ENCODE peak calls at places on chromosomes 12 and 14, in four cellular contexts. A is breast epithelium, R is HepG2, J is hepatocyte. F is an unnamed sample.

GRCh38 chr12:3352230-3352629 is 138.8 kb upstream of the PRMT8 start:
- DNase-seq in R (no peak), A (no peak), J (no peak), F (no peak)

GRCh38 chr14:55349565-55349964 is 62.1 kb downstream of the ATG14 start:
- DNase-seq in J (no peak), A (no peak), R (no peak), F (peak; percentile 64)

GRCh38 chr14:68392393-68393085 is 400.3 kb downstream of the ZFP36L1 start:
- DNase-seq in R (peak; percentile 13), J (peak; percentile 79), A (peak; percentile 52), F (peak; percentile 45)

GRCh38 chr12:85872497-85873091 is 1.5 kb upstream of the NTS start:
- DNase-seq in A (no peak), R (peak; percentile 47), J (peak; percentile 74), F (no peak)

GRCh38 chr12:70557583-70558263 is 79.5 kb downstream of the PTPRB start:
- DNase-seq in J (no peak), A (no peak), R (peak; percentile 52), F (no peak)

GRCh38 chr12:51323317-51323960 is 535 bp downstream of the BIN2 start:
- DNase-seq in J (no peak), A (no peak), R (no peak), F (no peak)

GRCh38 chr12:47889040-47889439 is 15.8 kb downstream of the VDR start:
- DNase-seq in A (no peak), R (no peak), J (no peak), F (peak; percentile 15)

GRCh38 chr12:27015730-27016076 is 1.5 kb upstream of the TM7SF3 start:
- DNase-seq in J (peak; percentile 21), R (no peak), A (no peak), F (no peak)

GRCh38 chr12:132918680-132919079 is 31.3 kb upstream of the CHFR start:
- DNase-seq in J (no peak), A (no peak), R (no peak), F (no peak)

GRCh38 chr14:102530828-102531478 is 21.4 kb upstream of the ANKRD9 start:
- DNase-seq in J (peak; percentile 18), R (no peak), A (no peak), F (no peak)

GRCh38 chr12:89126712-89127111 is 225.6 kb downstream of the DUSP6 start:
- DNase-seq in J (no peak), R (no peak), A (no peak), F (no peak)

GRCh38 chr12:63782466-63782865 is 2.8 kb downstream of the RXYLT1 start:
- DNase-seq in J (no peak), A (no peak), R (no peak), F (no peak)

GRCh38 chr12:127175361-127175760 is 1091.6 kb upstream of the TMEM132C start:
- DNase-seq in A (no peak), J (no peak), R (no peak), F (no peak)

GRCh38 chr14:51319181-51319597 is 79.1 kb downstream of the TMX1 start:
- DNase-seq in A (no peak), R (no peak), J (no peak), F (no peak)

GRCh38 chr12:572532-572899 is 90.7 kb downstream of the NINJ2 start:
- DNase-seq in A (no peak), R (peak; percentile 27), J (no peak), F (no peak)

GRCh38 chr14:20415723-20416622 is 2.7 kb upstream of the TEP1 start:
- DNase-seq in J (peak; percentile 58), R (peak; percentile 69), A (no peak), F (peak; percentile 79)

GRCh38 chr12:108730337-108731104 is 797 bp downstream of the CORO1C start:
- DNase-seq in A (peak; percentile 66), R (peak; percentile 54), J (peak; percentile 83), F (peak; percentile 74)

GRCh38 chr12:124940393-124941169 is 26.1 kb upstream of the UBC start:
- DNase-seq in J (peak; percentile 95), A (peak; percentile 92), R (peak; percentile 84), F (peak; percentile 98)

GRCh38 chr12:48618541-48618940 is 48.7 kb upstream of the LALBA start:
- DNase-seq in A (peak; percentile 57), R (peak; percentile 58), J (peak; percentile 89), F (peak; percentile 78)

GRCh38 chr12:78914859-78915331 is 50.3 kb downstream of the SYT1 start:
- DNase-seq in J (peak; percentile 4), A (no peak), R (no peak), F (no peak)

GRCh38 chr12:45663452-45663851 is 66.1 kb upstream of the ARID2 start:
- DNase-seq in R (no peak), J (no peak), A (no peak), F (no peak)

GRCh38 chr12:94656556-94656955 is 6.2 kb upstream of the TMCC3 start:
- DNase-seq in J (no peak), R (no peak), A (no peak), F (no peak)

GRCh38 chr12:121423253-121423652 is 23.3 kb downstream of the RNF34 start:
- DNase-seq in J (no peak), R (no peak), A (no peak), F (no peak)

GRCh38 chr12:121989951-121990647 is 31.6 kb upstream of the BCL7A start:
- DNase-seq in A (no peak), R (no peak), J (no peak), F (no peak)

GRCh38 chr14:89870335-89870734 is 84.2 kb downstream of the EFCAB11 start:
- DNase-seq in J (no peak), A (no peak), R (no peak), F (no peak)

GRCh38 chr12:11716794-11717532 is 67.5 kb downstream of the ETV6 start:
- DNase-seq in J (peak; percentile 36), A (no peak), R (no peak), F (no peak)

GRCh38 chr12:49279706-49280159 is 14.9 kb downstream of the TUBA1C start:
- DNase-seq in J (peak; percentile 32), A (no peak), R (peak; percentile 56), F (no peak)

GRCh38 chr14:26719514-26719913 is 121.7 kb upstream of the NOVA1 start:
- DNase-seq in J (no peak), R (peak; percentile 34), A (no peak), F (no peak)

GRCh38 chr12:12979731-12980259 is 20.3 kb downstream of the HEBP1 start:
- DNase-seq in R (no peak), A (no peak), J (peak; percentile 79), F (no peak)

GRCh38 chr12:74980510-74980909 is 229.1 kb downstream of the KCNC2 start:
- DNase-seq in J (peak; percentile 25), R (no peak), A (no peak), F (no peak)

GRCh38 chr14:102451064-102451352 is 58.6 kb downstream of the ANKRD9 start:
- DNase-seq in R (no peak), J (no peak), A (no peak), F (no peak)

GRCh38 chr12:121461048-121461447 is 61.1 kb downstream of the RNF34 start:
- DNase-seq in A (no peak), R (no peak), J (no peak), F (no peak)

GRCh38 chr12:75656650-75657049 is 145.2 kb upstream of the KRR1 start:
- DNase-seq in R (peak; percentile 12), J (no peak), A (no peak), F (no peak)

GRCh38 chr14:68328509-68328908 is 464.4 kb downstream of the ZFP36L1 start:
- DNase-seq in R (no peak), A (no peak), J (no peak), F (no peak)

GRCh38 chr12:108637222-108637621 is 3.5 kb upstream of the SELPLG start:
- DNase-seq in R (no peak), A (no peak), J (no peak), F (no peak)

GRCh38 chr12:2287151-2287550 is 234.4 kb downstream of the CACNA1C start:
- DNase-seq in R (no peak), J (no peak), A (no peak), F (no peak)

DNA sequence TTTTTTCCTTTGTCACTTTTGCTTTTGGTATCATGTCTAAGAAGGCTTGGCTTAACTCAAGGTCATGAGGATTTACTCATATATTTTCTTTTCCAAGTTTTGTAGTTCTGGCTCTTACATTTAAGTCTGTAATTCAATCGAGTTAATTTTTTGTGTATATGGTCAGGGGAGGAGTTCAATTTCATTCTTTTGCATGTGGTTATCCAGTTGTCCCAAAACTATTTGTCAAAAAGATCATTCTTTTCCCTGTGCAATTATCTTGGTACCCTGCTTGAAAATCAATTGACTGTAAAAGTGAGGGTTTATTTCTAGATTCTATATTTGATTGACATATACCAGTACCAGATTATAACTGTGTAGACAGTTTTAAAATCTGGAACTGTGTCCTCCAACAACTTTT is 10.2 kb downstream of the USP15 start:
- DNase-seq in R (no peak), J (no peak), A (no peak), F (no peak)
- H3K4me1 ChIP-seq in R (peaks cover 25% of the 10 kb centered on the region), J (peaks cover 16% of the 10 kb centered on the region), A (no peaks in the 10 kb centered on the region), F (no peaks in the 10 kb centered on the region)

DNA sequence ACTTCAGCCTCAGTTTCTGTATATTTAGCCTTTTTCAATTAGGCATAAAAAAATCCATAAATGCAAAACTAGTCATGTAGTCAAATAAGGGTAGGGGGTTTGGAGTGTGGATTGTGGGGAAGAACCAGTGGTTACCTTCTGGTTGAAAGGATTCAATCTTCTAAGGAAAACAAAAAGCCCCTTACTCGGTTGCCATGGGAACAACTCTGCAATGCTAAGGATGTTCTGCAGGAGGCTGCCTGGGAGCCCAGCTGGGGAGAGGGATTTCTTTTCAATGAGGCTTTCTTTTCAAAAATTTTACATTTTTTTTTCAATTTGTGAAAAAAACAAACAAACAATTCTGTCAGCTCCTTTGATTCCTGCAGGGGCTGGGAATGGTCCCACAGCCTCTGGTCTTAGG is 67.2 kb downstream of the SLC8A3 start:
- DNase-seq in R (no peak), A (no peak), J (no peak), F (no peak)
- H3K27me3 ChIP-seq in R (peaks cover 4% of the 10 kb centered on the region), A (no peaks in the 10 kb centered on the region), J (peaks cover 13% of the 10 kb centered on the region), F (no peaks in the 10 kb centered on the region)

DNA sequence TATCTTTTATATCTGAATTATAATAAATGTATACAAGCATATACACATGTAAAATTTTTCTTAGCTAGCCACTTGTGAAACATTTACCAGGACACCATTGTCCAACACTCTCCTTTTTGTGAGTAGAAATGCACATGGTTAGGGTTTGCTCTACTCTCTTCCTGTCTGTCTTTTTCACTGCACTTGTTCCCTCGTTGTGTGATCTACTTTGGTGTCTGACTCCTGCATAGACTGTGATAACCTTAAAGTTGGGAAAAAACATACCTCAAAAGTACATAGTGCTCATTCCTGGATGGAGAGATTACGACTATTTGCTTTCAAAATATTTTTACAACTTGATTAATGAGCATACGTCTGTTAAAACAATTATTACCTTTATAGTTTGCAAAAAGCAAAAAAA is 294.1 kb upstream of the FLRT2 start:
- DNase-seq in A (no peak), J (no peak), R (no peak), F (no peak)
- H3K27ac ChIP-seq in A (no peak overlapping the region), J (no peak overlapping the region), R (no peak overlapping the region), F (no peak overlapping the region)

GRCh38 chr14:101065246-101065645 is 161.7 kb upstream of the RTL1 start:
- DNase-seq in R (no peak), A (no peak), J (no peak), F (no peak)
- H3K4me1 ChIP-seq in R (no peaks in the 10 kb centered on the region), A (no peaks in the 10 kb centered on the region), J (no peaks in the 10 kb centered on the region), F (no peaks in the 10 kb centered on the region)

GRCh38 chr14:103867020-103867419 is 19.6 kb upstream of the PPP1R13B start:
- DNase-seq in R (no peak), J (no peak), A (no peak), F (no peak)
- H3K27me3 ChIP-seq in R (no peaks in the 10 kb centered on the region), J (no peaks in the 10 kb centered on the region), A (no peaks in the 10 kb centered on the region), F (no peaks in the 10 kb centered on the region)